ENCODE peak calls at places on chromosome 13, in five cellular contexts. S, O, K, W and V are unnamed samples.

GRCh38 chr13:77416666-77417212 is 89.8 kb upstream of the MYCBP2 start:
- DNase-seq in W (no peak), S (no peak), K (no peak), O (no peak), V (no peak)

GRCh38 chr13:61592489-61592888 is 176.8 kb upstream of the PCDH20 start:
- DNase-seq in O (no peak), S (no peak), W (no peak), K (no peak), V (no peak)

GRCh38 chr13:31007392-31007791 is 74.9 kb downstream of the TEX26 start:
- DNase-seq in O (no peak), S (no peak), W (no peak), K (no peak), V (no peak)

GRCh38 chr13:59494560-59494970 is 669.2 kb downstream of the DIAPH3 start:
- DNase-seq in S (peak), W (no peak), O (no peak), K (no peak), V (no peak)

GRCh38 chr13:62997696-62998095 is 1582.0 kb upstream of the PCDH20 start:
- DNase-seq in O (no peak), K (no peak), S (no peak), W (no peak), V (no peak)

GRCh38 chr13:74838096-74838495 is 643.9 kb downstream of the TBC1D4 start:
- DNase-seq in S (no peak), O (no peak), W (no peak), K (no peak), V (no peak)

GRCh38 chr13:101473458-101473857 is 21.0 kb downstream of the ITGBL1 start:
- DNase-seq in S (peak), W (no peak), K (no peak), O (no peak), V (no peak)

GRCh38 chr13:102289606-102290005 is 112.2 kb downstream of the FGF14 start:
- DNase-seq in K (no peak), W (no peak), S (no peak), O (no peak), V (no peak)

GRCh38 chr13:86960876-86961275 is 710.3 kb upstream of the SLITRK5 start:
- DNase-seq in O (no peak), S (no peak), W (no peak), K (no peak), V (no peak)

GRCh38 chr13:45327253-45327954 is 13.6 kb downstream of the TPT1 start:
- DNase-seq in K (no peak), O (no peak), W (no peak), S (no peak), V (no peak)

GRCh38 chr13:38943231-38943630 is 47.4 kb downstream of the STOML3 start:
- DNase-seq in S (no peak), W (no peak), O (no peak), K (no peak), V (no peak)

GRCh38 chr13:43573787-43574562 is 212.8 kb downstream of the ENOX1 start:
- DNase-seq in S (no peak), W (no peak), O (no peak), K (no peak), V (no peak)

GRCh38 chr13:33032037-33032625 is 15.9 kb downstream of the KL start:
- DNase-seq in W (no peak), K (no peak), O (no peak), S (no peak), V (no peak)

GRCh38 chr13:100566543-100566942 is 22.0 kb downstream of the GGACT start:
- DNase-seq in W (no peak), K (no peak), S (no peak), O (no peak), V (no peak)

GRCh38 chr13:40550130-40550529 is 116.3 kb downstream of the FOXO1 start:
- DNase-seq in S (no peak), K (no peak), O (no peak), W (no peak), V (no peak)
- TF ChIP-seq CTCF in S (no peak), K (no peak), O (no peak), W (no peak), V (no peak)

DNA sequence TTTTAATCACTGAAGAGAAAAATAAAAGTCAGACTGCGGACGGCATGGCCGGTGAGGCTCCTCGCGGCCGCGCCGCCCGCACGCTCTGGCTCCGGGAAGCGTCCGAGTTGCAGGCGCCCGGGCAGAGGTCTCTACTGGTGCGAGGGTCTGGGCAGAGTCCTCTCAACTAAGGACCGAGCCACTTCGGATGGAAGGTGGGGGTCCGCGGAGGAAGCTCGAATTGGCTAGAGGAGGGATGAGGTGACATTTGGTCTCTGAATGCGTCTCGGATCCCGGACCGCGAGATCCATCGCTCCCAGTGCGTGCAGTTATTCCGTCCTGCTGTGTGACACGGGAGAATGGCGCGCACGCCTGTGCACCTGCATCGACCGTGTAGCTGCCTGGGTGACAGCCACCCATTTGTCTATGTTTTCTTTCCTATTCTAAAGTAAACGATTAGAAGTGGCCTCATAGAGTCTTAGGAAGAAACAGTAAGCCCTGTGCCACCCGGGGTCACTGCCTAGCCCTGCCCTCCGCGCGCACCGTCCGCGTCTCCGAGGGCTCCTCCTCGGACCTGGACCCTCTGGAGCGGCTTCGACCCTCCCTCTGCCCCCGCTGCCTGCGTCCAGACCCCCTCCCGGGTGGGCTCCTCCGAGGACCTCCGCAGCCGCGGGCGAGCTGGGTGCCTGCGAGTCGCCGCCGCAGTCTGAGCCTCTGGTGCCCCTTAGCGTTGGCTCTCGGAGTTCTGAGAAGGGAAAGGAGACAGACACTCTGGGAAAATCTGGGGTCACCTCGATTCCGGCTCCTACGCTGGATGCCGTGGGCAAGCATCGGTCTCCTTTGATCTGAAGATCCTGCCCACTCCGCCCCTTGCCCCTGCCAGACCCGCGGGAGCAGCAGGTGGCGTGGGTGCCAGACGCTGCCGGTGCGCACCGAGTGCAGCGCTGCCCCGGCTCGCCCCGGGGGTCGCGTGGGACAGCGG is 347.4 kb downstream of the LIG4 start:
- DNase-seq in K (peak), W (no peak), O (no peak), S (peak), V (no peak)
- TF ChIP-seq CTCF in K (peak), W (no peak), O (no peak), S (no peak), V (no peak)

GRCh38 chr13:98598043-98598442 is 21.1 kb upstream of the STK24 start:
- DNase-seq in S (no peak), O (no peak), W (no peak), K (peak), V (no peak)
- TF ChIP-seq CTCF in S (no peak), O (no peak), W (no peak), K (peak), V (no peak)

GRCh38 chr13:112977525-112977924 is 8.5 kb downstream of the MCF2L start:
- DNase-seq in O (no peak), S (no peak), K (no peak), W (no peak), V (no peak)
- TF ChIP-seq CTCF in O (no peak), S (no peak), K (no peak), W (no peak), V (no peak)